ENCODE peak calls at places on chromosomes 3 and 15, in five cellular contexts. E, H, C, F and S are unnamed samples.
A peak's percentile ranks its signal among the peaks of the same experiment; 100 is the strongest.

GRCh38 chr3:129182390-129183180 is 1.1 kb downstream of the CNBP start:
- DNase-seq in E (no peak), H (peak; percentile 50), C (no peak), F (no peak), S (no peak)

GRCh38 chr3:37667359-37667758 is 194.3 kb upstream of the CTDSPL start:
- DNase-seq in E (no peak), H (no peak), C (peak; percentile 79), F (no peak), S (no peak)

GRCh38 chr15:101358895-101359294 is 63.8 kb upstream of the SNRPA1 start:
- DNase-seq in E (no peak), H (peak; percentile 18), C (peak; percentile 71), F (no peak), S (peak; percentile 69)

GRCh38 chr3:107387555-107387954 is 10.3 kb downstream of the CCDC54 start:
- DNase-seq in E (no peak), H (peak; percentile 79), C (no peak), F (no peak), S (no peak)

GRCh38 chr3:55698826-55699225 is 211.7 kb upstream of the WNT5A start:
- DNase-seq in E (no peak), H (peak; percentile 68), C (no peak), F (no peak), S (no peak)

GRCh38 chr15:34582461-34583357 is 742 bp downstream of the GOLGA8B start:
- DNase-seq in E (no peak), H (peak; percentile 8), C (no peak), F (no peak), S (no peak)

GRCh38 chr3:48088056-48088748 is 72.0 kb upstream of the MAP4 start:
- DNase-seq in E (peak; percentile 46), H (no peak), C (peak; percentile 61), F (no peak), S (peak; percentile 3)

GRCh38 chr3:156787015-156787414 is 39.1 kb upstream of the LEKR1 start:
- DNase-seq in E (no peak), H (no peak), C (no peak), F (no peak), S (no peak)

GRCh38 chr15:56672721-56673120 is 60.6 kb downstream of the ZNF280D start:
- DNase-seq in E (no peak), H (peak; percentile 79), C (no peak), F (no peak), S (no peak)

GRCh38 chr3:25575001-25575400 is 89.7 kb downstream of the TOP2B start:
- DNase-seq in E (no peak), H (no peak), C (no peak), F (no peak), S (no peak)

GRCh38 chr3:25576146-25576545 is 88.6 kb downstream of the TOP2B start:
- DNase-seq in E (no peak), H (no peak), C (no peak), F (no peak), S (no peak)

GRCh38 chr3:25573386-25574171 is 91.1 kb downstream of the TOP2B start:
- DNase-seq in E (no peak), H (peak; percentile 65), C (no peak), F (no peak), S (no peak)

GRCh38 chr3:25574172-25574765 is 90.4 kb downstream of the TOP2B start:
- DNase-seq in E (no peak), H (no peak), C (no peak), F (no peak), S (no peak)

GRCh38 chr3:25576836-25577454 is 87.8 kb downstream of the TOP2B start:
- DNase-seq in E (no peak), H (no peak), C (no peak), F (no peak), S (no peak)
- TF ChIP-seq CTCF in E (no peak), H (no peak), C (no peak), F (peak; percentile 41), S (no peak)

GRCh38 chr15:69074011-69074842 is 59.7 kb downstream of the NOX5 start:
- DNase-seq in E (peak; percentile 28), H (peak; percentile 54), C (peak; percentile 70), F (peak; percentile 54), S (peak; percentile 51)
- TF ChIP-seq POLR2A in E (no peak), H (no peak), C (no peak), F (peak; percentile 62), S (no peak)

DNA sequence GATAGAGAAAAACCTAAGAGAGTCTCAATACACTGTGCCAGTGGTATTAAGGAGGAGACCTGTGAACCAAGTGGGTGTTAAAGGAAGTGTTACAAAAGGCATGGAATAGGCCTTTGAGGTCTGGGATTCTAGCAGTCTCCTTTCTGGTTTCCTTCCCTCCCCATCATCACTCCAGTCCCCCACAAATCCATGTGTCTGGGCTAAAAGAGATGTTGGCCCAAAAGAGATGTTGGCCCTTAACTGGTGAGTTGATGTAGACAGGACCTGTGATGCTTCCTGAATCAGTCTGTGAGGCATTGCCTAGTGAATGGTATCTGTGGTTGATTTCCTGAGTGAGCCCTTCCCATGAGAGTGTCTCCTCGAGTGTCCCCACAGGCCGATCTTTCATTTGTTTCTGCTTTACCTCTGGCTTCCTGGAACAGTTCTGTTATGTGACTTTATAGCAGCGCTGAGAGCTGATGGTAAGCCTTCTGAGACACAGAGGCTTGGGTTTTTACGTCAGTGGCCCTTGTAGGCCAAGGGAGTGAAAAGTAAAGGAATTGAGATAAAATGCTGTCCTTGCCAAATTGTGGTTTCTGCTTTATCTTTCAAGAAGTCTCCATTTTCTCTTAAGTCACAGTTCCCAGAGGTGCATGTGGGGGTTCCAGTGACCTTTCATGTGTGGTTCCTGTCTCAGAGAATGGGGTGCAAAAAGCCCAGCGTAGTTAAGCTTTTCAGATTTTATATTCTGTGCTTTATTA is 87.8 kb downstream of the KLHL25 start:
- DNase-seq in E (peak; percentile 65), H (peak; percentile 36), C (peak; percentile 55), F (no peak), S (no peak)
- H3K4me1 ChIP-seq in E (peaks cover 47% of the 10 kb centered on the region), H (peaks cover 18% of the 10 kb centered on the region), C (peaks cover 66% of the 10 kb centered on the region), F (no peaks in the 10 kb centered on the region), S (peaks cover 3% of the 10 kb centered on the region)

GRCh38 chr3:149806171-149806778 is 6.7 kb upstream of the RNF13 start:
- DNase-seq in E (no peak), H (no peak), C (no peak), F (no peak), S (no peak)

GRCh38 chr3:149800693-149801092 is 8.3 kb upstream of the ANKUB1 start:
- DNase-seq in E (no peak), H (no peak), C (no peak), F (no peak), S (no peak)

GRCh38 chr3:149801200-149801599 is 8.8 kb upstream of the ANKUB1 start:
- DNase-seq in E (no peak), H (no peak), C (no peak), F (no peak), S (no peak)

DNA sequence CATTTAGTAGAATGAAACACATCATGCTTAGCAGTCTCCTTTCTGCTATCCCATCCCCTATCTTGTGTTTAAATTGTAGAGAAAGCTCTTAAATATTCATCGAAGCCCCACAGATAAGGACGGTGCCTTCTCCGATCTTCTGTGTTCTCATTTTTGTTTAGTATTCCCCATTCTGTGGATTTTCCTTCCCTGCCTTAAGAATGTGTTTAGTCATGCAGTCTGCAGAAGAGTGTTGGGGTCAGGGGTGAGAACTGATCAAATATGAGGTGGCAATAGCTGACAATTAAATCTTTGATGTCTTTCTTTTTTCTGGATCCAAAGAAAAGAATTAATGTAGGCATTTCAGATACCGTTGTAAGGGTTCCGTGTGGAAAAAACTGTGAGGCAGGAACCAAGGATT is 9.3 kb upstream of the ANKUB1 start:
- DNase-seq in E (no peak), H (no peak), C (no peak), F (no peak), S (no peak)
- TF ChIP-seq CTCF in E (no peak), H (no peak), C (no peak), F (no peak), S (no peak)

DNA sequence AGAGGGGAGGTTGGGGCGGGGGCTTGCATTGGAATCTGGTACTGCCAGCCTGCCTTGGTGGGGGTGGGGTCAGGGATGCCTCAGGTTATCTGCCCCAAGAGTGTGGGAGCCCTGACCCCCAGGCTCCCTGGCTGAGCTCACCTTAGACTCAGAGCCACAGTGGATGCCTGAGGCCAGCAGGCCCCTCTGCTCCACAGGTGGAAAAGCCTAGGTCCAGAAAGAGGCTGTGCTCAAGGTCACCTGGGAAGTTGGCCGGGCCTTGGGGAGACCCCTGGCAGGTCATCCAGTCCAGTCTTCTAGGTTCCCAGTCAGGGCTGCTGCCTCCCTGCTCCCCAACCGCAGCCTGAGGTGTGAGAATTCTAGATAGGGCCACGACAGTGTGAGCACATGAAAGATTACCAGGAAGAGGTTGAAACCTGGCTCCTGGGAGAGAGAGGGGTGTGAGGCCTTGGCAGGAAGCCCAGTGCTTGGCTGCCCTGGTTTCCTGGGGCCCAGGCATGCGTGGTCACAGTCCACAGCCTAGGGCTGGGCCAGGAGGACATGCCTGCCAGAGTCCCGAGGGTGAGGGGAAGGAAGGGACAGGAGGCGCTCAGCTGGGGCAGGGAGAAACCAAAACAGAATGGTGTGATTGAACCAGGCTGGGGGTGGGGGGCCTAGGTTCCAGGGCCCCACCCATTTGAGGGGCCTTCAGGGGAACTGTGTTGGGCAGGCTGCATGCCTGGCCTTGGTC is 4.9 kb downstream of the HDAC11 start:
- DNase-seq in E (no peak), H (peak; percentile 33), C (peak; percentile 92), F (no peak), S (peak; percentile 85)
- TF ChIP-seq POLR2A in E (no peak), H (no peak), C (no peak), F (no peak), S (peak; percentile 49)

DNA sequence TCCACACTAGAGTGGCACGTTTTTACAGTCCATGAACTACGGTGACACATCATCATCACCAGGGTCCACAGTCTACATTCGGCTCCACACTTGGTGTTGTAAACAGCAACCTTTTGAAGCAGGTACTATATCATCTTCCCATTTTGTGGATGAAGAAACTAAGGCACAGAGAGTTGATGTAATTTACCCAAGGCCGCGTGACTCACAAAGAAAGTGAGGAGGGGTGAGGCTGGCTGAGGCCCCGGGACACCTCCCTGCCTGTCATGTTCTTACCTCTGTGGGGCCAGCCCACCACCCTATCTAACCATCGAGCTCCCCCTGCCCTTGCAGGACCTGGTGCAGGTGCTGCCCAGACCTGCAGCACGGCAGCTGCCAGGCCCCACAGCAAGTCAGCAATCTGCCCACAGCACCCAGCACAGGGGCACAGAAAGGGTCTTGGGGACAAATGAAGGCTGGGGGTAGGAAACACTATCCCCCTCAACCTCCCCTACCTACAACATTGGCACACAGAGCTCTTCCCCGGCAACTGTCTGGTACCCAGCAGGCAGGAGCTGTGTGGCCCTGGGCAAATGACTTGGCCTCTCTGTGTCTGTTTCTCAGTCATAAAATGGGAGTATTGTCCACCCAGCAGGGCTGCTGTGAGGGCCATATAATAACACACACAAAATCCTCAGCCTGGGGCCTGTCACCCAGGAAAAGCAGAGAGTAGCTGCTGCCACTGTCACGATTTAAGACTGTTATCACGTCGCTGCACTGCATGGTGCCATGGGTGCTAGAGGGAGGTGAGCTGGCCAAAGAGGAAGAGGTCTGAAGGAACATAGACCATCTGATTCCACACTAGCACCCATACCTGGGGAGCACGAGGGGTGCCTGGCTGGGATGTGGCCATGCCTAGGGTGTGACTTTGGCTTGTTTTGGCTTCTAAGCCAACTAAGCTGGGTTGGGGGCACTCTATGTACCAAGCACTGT is 115.1 kb downstream of the IQSEC1 start:
- DNase-seq in E (no peak), H (no peak), C (no peak), F (no peak), S (no peak)
- H3K4me1 ChIP-seq in E (no peaks in the 10 kb centered on the region), H (peaks cover 9% of the 10 kb centered on the region), C (peaks cover 100% of the 10 kb centered on the region), F (peaks cover 6% of the 10 kb centered on the region), S (peaks cover 29% of the 10 kb centered on the region)

GRCh38 chr3:99818818-99819217 is 1.2 kb downstream of the CMSS1 start:
- DNase-seq in E (no peak), H (no peak), C (no peak), F (no peak), S (no peak)

GRCh38 chr3:99817047-99817436 is 620 bp upstream of the CMSS1 start:
- DNase-seq in E (no peak), H (no peak), C (no peak), F (no peak), S (peak; percentile 24)

GRCh38 chr3:99817437-99818240 is at the start of gene CMSS1:
- DNase-seq in E (peak; percentile 93), H (peak; percentile 90), C (peak; percentile 94), F (peak; percentile 58), S (peak; percentile 93)
- TF ChIP-seq CTCF in E (peak; percentile 38), H (peak; percentile 22), C (no peak), F (no peak), S (peak; percentile 20)